ENCODE peak calls at places on chromosomes 13 and 19, in nine cellular contexts. S is right atrium auricular region; F is astrocyte; I is uterus; H is body of pancreas; R is SJCRH30; A is right lobe of liver; C is GM23248; E is CD8-positive, alpha-beta memory T cell. B is an unnamed sample. For H3K4me1, the result is how much of the 10 kb centered on the place peaks cover.

GRCh38 chr19:8473652-8474476 is 28.6 kb downstream of the PRAM1 start:
- DNase-seq in E (no peak), R (no peak), H (no peak), A (no peak), F (no peak), I (no peak), S (no peak), C (no peak), B (no peak)

GRCh38 chr19:56350416-56351045 is 35.9 kb upstream of the ZSCAN5A start:
- DNase-seq in E (peak), A (no peak), R (peak), I (peak), S (no peak), H (peak), C (peak), F (peak), B (peak)

GRCh38 chr13:24671367-24672117 is 8.7 kb upstream of the ATP12A start:
- DNase-seq in S (peak), E (no peak), I (peak), C (peak), F (peak), H (peak), A (peak), R (peak), B (peak)

GRCh38 chr13:30044932-30045331 is 194.5 kb upstream of the UBL3 start:
- DNase-seq in I (no peak), C (no peak), S (no peak), H (no peak), F (no peak), A (no peak), R (no peak), E (no peak), B (no peak)

GRCh38 chr19:58227964-58228583 is 640 bp upstream of the ZNF544 start:
- DNase-seq in A (no peak), S (no peak), C (no peak), E (no peak), H (no peak), I (no peak), F (peak), R (no peak), B (peak)

GRCh38 chr19:56639217-56639616 is 3.7 kb upstream of the SMIM17 start:
- DNase-seq in H (no peak), A (no peak), R (peak), F (peak), S (no peak), I (no peak), C (peak), E (no peak), B (no peak)

GRCh38 chr19:9862897-9863296 is 27.8 kb downstream of the PIN1 start:
- DNase-seq in S (no peak), R (no peak), F (no peak), A (no peak), E (peak), H (no peak), I (no peak), C (no peak), B (no peak)

GRCh38 chr19:48551437-48552302 is at the start of gene SULT2B1:
- DNase-seq in A (no peak), S (no peak), C (no peak), I (no peak), R (no peak), E (no peak), H (peak), F (no peak), B (no peak)

GRCh38 chr13:111449041-111449440 is 128.6 kb downstream of the TEX29 start:
- DNase-seq in S (no peak), R (no peak), A (no peak), I (no peak), F (no peak), E (no peak), C (no peak), H (no peak), B (peak)
- H3K27ac ChIP-seq in S (no peak), R (no peak), A (no peak), I (no peak), F (no peak), E (no peak), C (no peak), H (peak), B (peak)

GRCh38 chr19:14375055-14375581 is 6.1 kb upstream of the ADGRE5 start:
- DNase-seq in F (no peak), E (peak), I (no peak), A (peak), R (no peak), S (no peak), H (peak), C (no peak), B (no peak)

GRCh38 chr19:14370169-14370998 is 10.9 kb upstream of the ADGRE5 start:
- DNase-seq in E (peak), F (no peak), R (no peak), A (no peak), C (peak), I (no peak), S (no peak), H (no peak), B (no peak)

GRCh38 chr19:14371321-14371821 is 9.9 kb upstream of the ADGRE5 start:
- DNase-seq in I (peak), E (no peak), R (no peak), F (no peak), A (no peak), C (no peak), S (no peak), H (no peak), B (no peak)

GRCh38 chr19:14378890-14379289 is 2.4 kb upstream of the ADGRE5 start:
- DNase-seq in R (no peak), C (no peak), E (no peak), I (no peak), A (no peak), H (no peak), F (no peak), S (no peak), B (no peak)

DNA sequence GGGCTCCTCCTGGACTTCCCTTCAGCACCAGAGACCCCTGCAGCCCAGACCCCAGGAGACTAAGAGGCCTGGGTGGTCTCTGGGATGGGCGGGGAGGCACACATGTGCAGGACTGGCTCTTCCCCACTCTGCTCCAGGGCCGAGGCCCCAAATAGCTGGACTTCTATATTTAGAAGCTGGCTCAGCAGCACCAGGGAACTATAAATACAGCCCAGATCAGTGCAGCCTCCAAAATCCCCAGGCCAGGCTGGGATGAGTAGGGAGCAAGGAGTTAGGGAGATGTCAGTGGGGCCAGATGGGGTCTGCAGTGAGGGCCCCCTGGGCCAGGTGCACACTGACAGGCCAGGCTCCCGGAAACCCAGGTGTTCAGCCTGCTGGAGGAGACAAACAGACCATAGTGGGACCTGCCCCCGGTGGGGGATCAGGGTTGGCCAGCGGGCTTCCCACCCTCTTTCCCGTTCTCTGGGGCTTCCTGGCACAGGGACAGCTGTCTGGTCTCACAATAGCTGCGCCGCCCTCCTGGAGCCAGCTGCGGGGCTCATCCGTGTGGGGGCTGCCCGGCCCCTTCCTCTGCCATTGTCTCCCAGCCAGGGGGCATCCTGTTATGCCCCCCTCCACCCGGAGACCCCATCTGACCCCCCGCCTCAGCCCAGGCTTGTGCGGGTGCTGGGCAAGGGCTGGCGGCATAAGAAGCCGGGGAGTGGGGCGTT is 5.5 kb upstream of the ADGRE5 start:
- DNase-seq in S (peak), A (no peak), I (peak), H (no peak), C (peak), F (no peak), E (no peak), R (peak), B (peak)
- H3K4me1 ChIP-seq in S (under half), A (under half), I (under half), H (under half), C (under half), F (under half), E (half or more), R (under half), B (under half)

GRCh38 chr19:39845172-39845571 is 1.0 kb downstream of the FBL start:
- DNase-seq in E (no peak), R (no peak), S (no peak), A (no peak), I (no peak), F (no peak), H (no peak), C (peak), B (no peak)
- H3K27ac ChIP-seq in E (peak), R (peak), S (no peak), A (no peak), I (no peak), F (peak), H (no peak), C (no peak), B (peak)

GRCh38 chr19:3678188-3678587 is 22.1 kb downstream of the PIP5K1C start:
- DNase-seq in I (no peak), A (no peak), H (no peak), F (no peak), E (no peak), R (no peak), S (no peak), C (no peak), B (no peak)
- H3K4me1 ChIP-seq in I (under half), A (under half), H (under half), F (under half), E (under half), R (under half), S (under half), C (under half), B (under half)

GRCh38 chr19:36009633-36010379 is 1.2 kb upstream of the SYNE4 start:
- DNase-seq in I (no peak), C (no peak), H (no peak), S (no peak), F (no peak), E (no peak), R (no peak), A (no peak), B (no peak)

GRCh38 chr19:36010402-36010801 is 1.8 kb upstream of the SYNE4 start:
- DNase-seq in F (no peak), E (no peak), S (no peak), H (no peak), A (no peak), R (no peak), I (no peak), C (no peak), B (no peak)

GRCh38 chr19:36019061-36019670 is 5.2 kb upstream of the ALKBH6 start:
- DNase-seq in E (no peak), C (no peak), R (no peak), F (no peak), S (no peak), A (no peak), H (no peak), I (no peak), B (no peak)

GRCh38 chr19:36013280-36014028 is 559 bp downstream of the ALKBH6 start:
- DNase-seq in E (no peak), F (no peak), H (no peak), C (peak), S (no peak), A (no peak), I (no peak), R (no peak), B (no peak)

GRCh38 chr19:36014029-36014924 is at the start of gene ALKBH6:
- DNase-seq in I (peak), H (peak), E (peak), A (peak), C (peak), F (peak), S (peak), R (peak), B (peak)
- H3K27ac ChIP-seq in I (peak), H (peak), E (peak), A (peak), C (peak), F (peak), S (peak), R (peak), B (peak)

DNA sequence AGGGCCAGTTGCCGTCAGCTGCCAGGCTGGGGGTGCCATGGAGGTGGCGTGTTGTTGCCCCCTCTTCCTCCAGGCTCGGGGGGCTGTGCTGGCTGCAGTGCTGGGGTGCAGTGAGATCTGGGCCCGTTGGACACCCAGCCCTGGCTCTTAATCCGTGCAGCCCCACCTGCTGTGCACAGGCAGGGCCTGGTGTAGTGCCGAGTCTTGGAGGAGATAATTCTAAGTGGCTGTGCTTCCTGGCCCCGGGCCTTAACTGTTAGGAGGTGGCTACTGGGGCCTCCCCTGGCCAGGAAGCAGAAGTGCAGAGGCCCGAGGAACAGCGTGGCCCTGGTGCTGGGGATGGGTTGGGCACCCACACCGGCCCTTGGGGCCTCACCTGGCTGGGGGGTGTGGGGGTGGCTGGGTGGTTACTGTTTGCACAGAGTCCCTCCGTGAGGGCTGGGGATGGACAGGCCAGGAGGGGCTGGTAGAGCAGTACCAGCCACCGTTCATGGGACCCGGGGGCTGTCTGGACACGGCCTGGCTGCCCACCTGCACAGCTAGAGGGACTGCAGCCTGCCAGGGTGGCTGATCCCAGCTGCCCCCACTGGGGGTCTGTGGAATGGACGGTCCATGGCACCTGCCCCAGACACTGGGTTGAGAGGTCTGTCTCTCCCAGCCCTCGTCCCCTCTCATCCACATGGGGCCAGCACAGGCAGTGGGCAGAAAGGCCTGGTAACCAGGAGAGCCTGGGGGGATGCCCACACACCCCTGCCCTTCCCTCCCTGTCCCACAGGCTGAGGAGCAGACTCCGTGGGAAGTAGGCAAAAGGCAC is 3.3 kb downstream of the GPX4 start:
- DNase-seq in A (no peak), F (peak), E (no peak), S (no peak), R (no peak), H (no peak), I (no peak), C (peak), B (no peak)
- H3K4me1 ChIP-seq in A (under half), F (under half), E (under half), S (under half), R (under half), H (under half), I (under half), C (under half), B (under half)

GRCh38 chr19:34178276-34178614 is 5.9 kb downstream of the LSM14A start:
- DNase-seq in S (no peak), R (no peak), F (no peak), C (peak), E (peak), A (no peak), I (no peak), H (no peak), B (no peak)
- H3K27ac ChIP-seq in S (no peak), R (no peak), F (no peak), C (no peak), E (no peak), A (no peak), I (no peak), H (no peak), B (no peak)

GRCh38 chr13:42968906-42969305 is 23.1 kb downstream of the EPSTI1 start:
- DNase-seq in H (peak), R (no peak), C (no peak), I (no peak), S (no peak), A (no peak), E (no peak), F (no peak), B (no peak)

GRCh38 chr13:42973581-42973980 is 18.5 kb downstream of the EPSTI1 start:
- DNase-seq in R (no peak), S (no peak), C (no peak), H (no peak), A (no peak), F (no peak), E (no peak), I (no peak), B (no peak)

GRCh38 chr13:42970824-42971669 is 21.0 kb downstream of the EPSTI1 start:
- DNase-seq in I (no peak), R (peak), H (peak), E (peak), F (peak), S (no peak), A (no peak), C (peak), B (peak)

GRCh38 chr13:42969558-42970172 is 22.4 kb downstream of the EPSTI1 start:
- DNase-seq in I (peak), R (peak), A (peak), S (peak), E (peak), H (peak), F (peak), C (peak), B (peak)

GRCh38 chr13:42971670-42972355 is 20.2 kb downstream of the EPSTI1 start:
- DNase-seq in F (no peak), C (peak), E (no peak), I (no peak), R (no peak), S (no peak), A (no peak), H (no peak), B (no peak)
- H3K4me1 ChIP-seq in F (under half), C (under half), E (under half), I (under half), R (under half), S (under half), A (under half), H (under half), B (under half)

GRCh38 chr19:6059396-6059947 is 50.8 kb downstream of the RFX2 start:
- DNase-seq in E (no peak), S (peak), I (peak), C (no peak), R (no peak), A (no peak), H (no peak), F (no peak), B (peak)

GRCh38 chr19:6059996-6060599 is 50.2 kb downstream of the RFX2 start:
- DNase-seq in S (peak), E (no peak), C (no peak), A (no peak), F (no peak), I (peak), H (no peak), R (no peak), B (peak)

GRCh38 chr19:6062274-6062673 is 48.0 kb downstream of the RFX2 start:
- DNase-seq in F (peak), H (peak), C (peak), S (peak), I (peak), E (peak), R (no peak), A (no peak), B (peak)

GRCh38 chr19:6061420-6062130 is 48.7 kb downstream of the RFX2 start:
- DNase-seq in F (no peak), S (peak), E (no peak), R (no peak), H (no peak), C (no peak), I (peak), A (no peak), B (peak)

GRCh38 chr19:6060600-6061391 is 49.5 kb downstream of the RFX2 start:
- DNase-seq in C (peak), A (no peak), R (no peak), I (peak), H (no peak), S (peak), E (no peak), F (peak), B (peak)
- H3K27ac ChIP-seq in C (peak), A (no peak), R (no peak), I (peak), H (no peak), S (peak), E (peak), F (peak), B (no peak)